ENCODE peak calls at places on chromosomes 4 and X, in five cellular contexts. One of them, this sample, is unnamed. For H3K27me3, the result is how much of the 10 kb centered on the place peaks cover.

GRCh38 chrX:13938053-13938765 is 91.5 kb downstream of the GEMIN8 start:
- DNase-seq in small intestine: peak
- DNase-seq in GM12878: no peak
- DNase-seq in CD4-positive, alpha-beta memory T cell: no peak
- DNase-seq in transverse colon: peak
- DNase-seq in this sample: peak

GRCh38 chr4:56186808-56187523 is 200.3 kb downstream of the AASDH start:
- DNase-seq in GM12878: no peak
- DNase-seq in CD4-positive, alpha-beta memory T cell: no peak
- DNase-seq in transverse colon: no peak
- DNase-seq in small intestine: no peak
- DNase-seq in this sample: no peak

GRCh38 chrX:40098264-40099045 is 697 bp upstream of the BCOR start:
- DNase-seq in GM12878: no peak
- DNase-seq in CD4-positive, alpha-beta memory T cell: peak
- DNase-seq in small intestine: no peak
- DNase-seq in transverse colon: peak
- DNase-seq in this sample: peak

GRCh38 chrX:57643698-57644097 is 36.4 kb downstream of the NLRP2B start:
- DNase-seq in GM12878: no peak
- DNase-seq in small intestine: no peak
- DNase-seq in transverse colon: no peak
- DNase-seq in CD4-positive, alpha-beta memory T cell: no peak
- DNase-seq in this sample: no peak

GRCh38 chr4:11535333-11535732 is 106.6 kb upstream of the HS3ST1 start:
- DNase-seq in GM12878: no peak
- DNase-seq in transverse colon: no peak
- DNase-seq in CD4-positive, alpha-beta memory T cell: no peak
- DNase-seq in small intestine: no peak
- DNase-seq in this sample: no peak

GRCh38 chr4:158290912-158291311 is 80.6 kb downstream of the TMEM144 start:
- DNase-seq in small intestine: no peak
- DNase-seq in CD4-positive, alpha-beta memory T cell: no peak
- DNase-seq in GM12878: no peak
- DNase-seq in transverse colon: no peak
- DNase-seq in this sample: no peak

GRCh38 chrX:38654302-38654701 is 93.0 kb downstream of the TSPAN7 start:
- DNase-seq in GM12878: no peak
- DNase-seq in CD4-positive, alpha-beta memory T cell: no peak
- DNase-seq in small intestine: peak
- DNase-seq in transverse colon: no peak
- DNase-seq in this sample: no peak

GRCh38 chr4:19936471-19936870 is 315.2 kb upstream of the SLIT2 start:
- DNase-seq in GM12878: no peak
- DNase-seq in small intestine: no peak
- DNase-seq in CD4-positive, alpha-beta memory T cell: no peak
- DNase-seq in transverse colon: no peak
- DNase-seq in this sample: no peak

GRCh38 chrX:38192007-38192625 is 28.6 kb downstream of the SRPX start:
- DNase-seq in CD4-positive, alpha-beta memory T cell: no peak
- DNase-seq in small intestine: peak
- DNase-seq in GM12878: no peak
- DNase-seq in transverse colon: peak
- DNase-seq in this sample: peak

GRCh38 chrX:48071064-48071985 is at the start of gene ZNF630:
- DNase-seq in CD4-positive, alpha-beta memory T cell: peak
- DNase-seq in GM12878: peak
- DNase-seq in transverse colon: peak
- DNase-seq in small intestine: peak
- DNase-seq in this sample: peak

GRCh38 chrX:109624641-109625311 is at the start of gene KCNE5:
- DNase-seq in CD4-positive, alpha-beta memory T cell: no peak
- DNase-seq in small intestine: no peak
- DNase-seq in transverse colon: no peak
- DNase-seq in GM12878: no peak
- DNase-seq in this sample: peak

GRCh38 chrX:79259073-79259689 is 108.0 kb downstream of the ITM2A start:
- DNase-seq in transverse colon: no peak
- DNase-seq in small intestine: peak
- DNase-seq in CD4-positive, alpha-beta memory T cell: peak
- DNase-seq in GM12878: peak
- DNase-seq in this sample: no peak

GRCh38 chr4:38157592-38157991 is 197.4 kb downstream of the PTTG2 start:
- DNase-seq in CD4-positive, alpha-beta memory T cell: no peak
- DNase-seq in transverse colon: peak
- DNase-seq in small intestine: peak
- DNase-seq in GM12878: no peak
- DNase-seq in this sample: peak

GRCh38 chrX:128804828-128805227 is 718.5 kb downstream of the SMARCA1 start:
- DNase-seq in GM12878: no peak
- DNase-seq in transverse colon: no peak
- DNase-seq in CD4-positive, alpha-beta memory T cell: no peak
- DNase-seq in small intestine: peak
- DNase-seq in this sample: no peak

GRCh38 chr4:179625391-179625790 is 2183.2 kb upstream of the AGA start:
- DNase-seq in GM12878: no peak
- DNase-seq in small intestine: no peak
- DNase-seq in CD4-positive, alpha-beta memory T cell: no peak
- DNase-seq in transverse colon: no peak
- DNase-seq in this sample: no peak

GRCh38 chr4:110619401-110620247 is 3.3 kb downstream of the PITX2 start:
- DNase-seq in GM12878: no peak
- DNase-seq in CD4-positive, alpha-beta memory T cell: no peak
- DNase-seq in small intestine: peak
- DNase-seq in transverse colon: no peak
- DNase-seq in this sample: no peak

GRCh38 chr4:110619001-110619350 is 3.9 kb downstream of the PITX2 start:
- DNase-seq in small intestine: peak
- DNase-seq in transverse colon: no peak
- DNase-seq in GM12878: no peak
- DNase-seq in CD4-positive, alpha-beta memory T cell: no peak
- DNase-seq in this sample: no peak

GRCh38 chr4:110617095-110617494 is 5.8 kb downstream of the PITX2 start:
- DNase-seq in small intestine: no peak
- DNase-seq in CD4-positive, alpha-beta memory T cell: no peak
- DNase-seq in transverse colon: no peak
- DNase-seq in GM12878: no peak
- DNase-seq in this sample: no peak

GRCh38 chr4:110616162-110617062 is 6.5 kb downstream of the PITX2 start:
- DNase-seq in GM12878: no peak
- DNase-seq in CD4-positive, alpha-beta memory T cell: no peak
- DNase-seq in small intestine: peak
- DNase-seq in transverse colon: no peak
- DNase-seq in this sample: no peak

DNA sequence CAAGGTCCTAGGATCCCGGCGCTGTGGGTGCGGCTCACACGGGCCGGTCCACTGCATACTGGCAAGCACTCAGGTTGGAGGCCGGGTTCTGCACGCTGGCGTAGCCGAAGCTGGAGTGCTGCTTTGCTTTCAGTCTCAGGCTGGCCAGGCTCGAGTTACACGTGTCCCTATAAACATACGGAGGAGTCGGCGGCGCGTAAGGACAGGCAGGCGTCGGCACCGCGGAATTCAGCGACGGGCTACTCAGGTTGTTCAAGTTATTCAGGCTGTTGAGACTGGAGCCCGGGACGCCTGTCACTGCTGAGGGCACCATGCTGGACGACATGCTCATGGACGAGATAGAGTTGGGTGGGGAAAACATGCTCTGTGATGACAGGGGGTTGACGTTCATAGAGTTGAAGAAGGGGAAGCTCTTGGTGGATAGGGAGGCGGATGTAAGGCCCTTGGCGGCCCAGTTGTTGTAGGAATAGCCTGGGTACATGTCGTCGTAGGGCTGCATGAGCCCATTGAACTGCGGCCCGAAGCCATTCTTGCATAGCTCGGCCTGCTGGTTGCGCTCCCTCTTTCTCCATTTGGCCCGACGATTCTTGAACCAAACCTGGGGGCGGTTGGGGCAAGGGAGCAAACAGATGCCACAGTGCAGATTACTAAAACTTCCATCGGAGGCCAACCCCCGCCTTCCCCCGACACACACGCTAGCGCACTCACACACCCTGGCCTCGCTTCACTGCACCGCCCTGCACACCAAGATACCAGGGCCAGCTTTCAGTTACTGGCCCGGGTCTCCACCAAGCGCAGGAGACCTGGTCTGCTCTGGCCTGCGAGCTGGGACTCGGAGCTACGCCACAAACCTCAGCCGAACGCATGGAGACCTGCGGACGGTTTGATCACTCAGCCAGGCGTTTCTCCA is 4.5 kb downstream of the PITX2 start:
- DNase-seq in GM12878: no peak
- DNase-seq in transverse colon: peak
- DNase-seq in small intestine: peak
- DNase-seq in CD4-positive, alpha-beta memory T cell: no peak
- DNase-seq in this sample: no peak
- H3K27me3 ChIP-seq in GM12878: under half
- H3K27me3 ChIP-seq in transverse colon: half or more
- H3K27me3 ChIP-seq in small intestine: under half
- H3K27me3 ChIP-seq in CD4-positive, alpha-beta memory T cell: half or more
- H3K27me3 ChIP-seq in this sample: half or more

GRCh38 chr4:176791591-176792347 is 953 bp downstream of the VEGFC start:
- DNase-seq in GM12878: no peak
- DNase-seq in small intestine: no peak
- DNase-seq in CD4-positive, alpha-beta memory T cell: no peak
- DNase-seq in transverse colon: peak
- DNase-seq in this sample: peak

GRCh38 chr4:176792348-176793059 is at the start of gene VEGFC:
- DNase-seq in small intestine: peak
- DNase-seq in transverse colon: peak
- DNase-seq in CD4-positive, alpha-beta memory T cell: no peak
- DNase-seq in GM12878: no peak
- DNase-seq in this sample: peak

GRCh38 chr4:176794151-176794550 is 1.4 kb upstream of the VEGFC start:
- DNase-seq in small intestine: no peak
- DNase-seq in GM12878: no peak
- DNase-seq in transverse colon: no peak
- DNase-seq in CD4-positive, alpha-beta memory T cell: no peak
- DNase-seq in this sample: no peak

GRCh38 chr4:176794651-176795050 is 1.9 kb upstream of the VEGFC start:
- DNase-seq in small intestine: no peak
- DNase-seq in transverse colon: no peak
- DNase-seq in CD4-positive, alpha-beta memory T cell: no peak
- DNase-seq in GM12878: no peak
- DNase-seq in this sample: no peak

GRCh38 chr4:176793060-176793605 is 411 bp upstream of the VEGFC start:
- DNase-seq in transverse colon: no peak
- DNase-seq in CD4-positive, alpha-beta memory T cell: no peak
- DNase-seq in small intestine: no peak
- DNase-seq in GM12878: no peak
- DNase-seq in this sample: no peak
- H3K27me3 ChIP-seq in transverse colon: under half
- H3K27me3 ChIP-seq in CD4-positive, alpha-beta memory T cell: under half
- H3K27me3 ChIP-seq in small intestine: under half
- H3K27me3 ChIP-seq in GM12878: under half
- H3K27me3 ChIP-seq in this sample: under half

DNA sequence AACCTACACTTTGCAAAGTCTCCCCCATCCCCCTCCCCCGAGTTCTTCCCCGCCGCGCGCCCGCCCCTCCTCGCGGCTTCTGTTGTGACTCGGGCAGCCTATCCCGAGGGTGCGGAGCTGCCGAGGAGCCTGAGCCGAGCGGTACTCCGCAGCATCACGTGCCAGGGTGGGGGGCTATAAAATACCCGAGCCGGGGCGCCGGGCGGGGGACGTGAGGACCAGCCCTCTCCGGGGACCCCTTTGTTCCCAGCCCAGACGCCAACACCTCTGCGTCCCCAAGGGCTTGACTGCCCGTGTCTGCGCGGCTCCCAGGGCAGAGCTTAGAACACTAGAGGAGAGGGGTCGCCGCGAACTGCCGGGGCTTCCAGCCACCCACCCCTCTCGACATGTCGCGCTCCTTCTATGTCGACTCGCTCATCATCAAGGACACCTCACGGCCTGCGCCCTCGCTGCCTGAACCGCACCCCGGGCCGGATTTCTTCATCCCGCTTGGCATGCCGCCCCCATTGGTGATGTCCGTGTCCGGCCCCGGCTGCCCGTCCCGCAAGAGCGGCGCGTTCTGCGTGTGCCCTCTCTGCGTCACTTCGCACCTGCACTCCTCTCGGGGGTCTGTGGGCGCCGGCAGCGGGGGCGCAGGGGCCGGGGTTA is at the start of gene GSX2:
- DNase-seq in small intestine: no peak
- DNase-seq in transverse colon: no peak
- DNase-seq in GM12878: no peak
- DNase-seq in CD4-positive, alpha-beta memory T cell: no peak
- DNase-seq in this sample: no peak
- H3K27me3 ChIP-seq in small intestine: under half
- H3K27me3 ChIP-seq in transverse colon: half or more
- H3K27me3 ChIP-seq in GM12878: under half
- H3K27me3 ChIP-seq in CD4-positive, alpha-beta memory T cell: half or more
- H3K27me3 ChIP-seq in this sample: under half

GRCh38 chr4:1058198-1058996 is 47.0 kb downstream of the FGFRL1 start:
- DNase-seq in GM12878: no peak
- DNase-seq in CD4-positive, alpha-beta memory T cell: no peak
- DNase-seq in small intestine: peak
- DNase-seq in transverse colon: peak
- DNase-seq in this sample: no peak
- H3K27me3 ChIP-seq in GM12878: under half
- H3K27me3 ChIP-seq in CD4-positive, alpha-beta memory T cell: under half
- H3K27me3 ChIP-seq in small intestine: under half
- H3K27me3 ChIP-seq in transverse colon: half or more
- H3K27me3 ChIP-seq in this sample: under half

GRCh38 chr4:1400861-1401408 is 5.3 kb downstream of the NKX1-1 start:
- DNase-seq in GM12878: no peak
- DNase-seq in small intestine: no peak
- DNase-seq in transverse colon: no peak
- DNase-seq in CD4-positive, alpha-beta memory T cell: no peak
- DNase-seq in this sample: no peak
- H3K27me3 ChIP-seq in GM12878: under half
- H3K27me3 ChIP-seq in small intestine: under half
- H3K27me3 ChIP-seq in transverse colon: half or more
- H3K27me3 ChIP-seq in CD4-positive, alpha-beta memory T cell: under half
- H3K27me3 ChIP-seq in this sample: under half

DNA sequence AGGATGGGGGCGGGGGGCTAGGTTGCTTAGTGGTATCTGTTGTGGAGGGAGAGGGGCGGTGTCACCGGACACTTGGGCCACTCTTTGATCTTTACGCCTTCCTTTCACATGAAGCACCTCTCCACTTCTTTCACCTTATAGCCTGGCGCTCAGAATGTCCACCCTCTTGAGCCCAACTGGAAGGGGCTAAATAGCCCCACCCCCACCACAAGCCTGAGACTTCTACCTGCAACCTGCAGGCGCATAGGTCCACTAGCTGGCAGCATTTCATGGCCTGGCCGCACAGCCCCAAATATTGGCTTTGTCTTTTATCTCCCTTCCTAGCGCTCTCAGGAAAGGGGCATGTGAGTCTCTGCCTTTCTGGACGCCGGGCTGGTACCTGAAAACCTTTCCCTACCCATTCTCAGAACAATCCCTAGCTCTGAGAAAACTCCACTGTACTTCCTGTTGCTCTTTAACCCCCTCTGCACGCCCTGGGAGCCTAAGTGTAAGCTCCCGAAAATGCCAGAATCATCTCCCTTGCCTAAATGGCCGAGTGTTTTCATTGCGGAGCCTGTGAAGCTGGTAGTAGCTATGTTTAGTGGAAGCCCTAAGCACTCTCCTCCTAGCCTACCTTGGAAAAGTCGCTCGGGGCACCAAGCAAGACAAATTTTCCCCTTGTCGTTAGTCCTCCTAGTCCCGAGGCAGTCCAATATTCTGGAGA is 1.2 kb upstream of the TRPC5 start:
- DNase-seq in GM12878: no peak
- DNase-seq in CD4-positive, alpha-beta memory T cell: no peak
- DNase-seq in transverse colon: no peak
- DNase-seq in small intestine: no peak
- DNase-seq in this sample: no peak
- H3K27me3 ChIP-seq in GM12878: under half
- H3K27me3 ChIP-seq in CD4-positive, alpha-beta memory T cell: under half
- H3K27me3 ChIP-seq in transverse colon: under half
- H3K27me3 ChIP-seq in small intestine: under half
- H3K27me3 ChIP-seq in this sample: under half

GRCh38 chrX:98289726-98290125 is 1406.0 kb downstream of the RPA4 start:
- DNase-seq in small intestine: no peak
- DNase-seq in transverse colon: no peak
- DNase-seq in GM12878: no peak
- DNase-seq in CD4-positive, alpha-beta memory T cell: no peak
- DNase-seq in this sample: no peak
- H3K27me3 ChIP-seq in small intestine: under half
- H3K27me3 ChIP-seq in transverse colon: under half
- H3K27me3 ChIP-seq in GM12878: under half
- H3K27me3 ChIP-seq in CD4-positive, alpha-beta memory T cell: under half
- H3K27me3 ChIP-seq in this sample: under half

This sample was measured in body of pancreas.